ENCODE peak calls at places on chromosomes 3 and 15, in six cellular contexts. Y, I, Z, D, E and R are unnamed samples.

GRCh38 chr15:100043069-100043641 is 298.6 kb downstream of the ADAMTS17 start:
- DNase-seq in Y (peak), I (no peak), Z (no peak), D (peak), E (peak), R (peak)

GRCh38 chr3:141089339-141090152 is 38.4 kb downstream of the SPSB4 start:
- DNase-seq in Y (no peak), I (no peak), Z (peak), D (no peak), E (no peak), R (no peak)

GRCh38 chr15:101397521-101398003 is 91.9 kb downstream of the PCSK6 start:
- DNase-seq in Y (no peak), I (no peak), Z (no peak), D (no peak), E (peak), R (no peak)

GRCh38 chr3:171383206-171384018 is 76.8 kb downstream of the TNIK start:
- DNase-seq in Y (no peak), I (no peak), Z (no peak), D (peak), E (no peak), R (no peak)

GRCh38 chr15:31392761-31393401 is 66.2 kb downstream of the KLF13 start:
- DNase-seq in Y (no peak), I (peak), Z (no peak), D (peak), E (no peak), R (no peak)

GRCh38 chr3:61820306-61820992 is 259.1 kb downstream of the PTPRG start:
- DNase-seq in Y (no peak), I (no peak), Z (no peak), D (no peak), E (peak), R (no peak)

GRCh38 chr3:3633761-3634160 is 165.5 kb upstream of the LRRN1 start:
- DNase-seq in Y (no peak), I (no peak), Z (peak), D (no peak), E (no peak), R (no peak)

GRCh38 chr15:74642328-74642723 is 26.7 kb downstream of the CLK3 start:
- DNase-seq in Y (no peak), I (peak), Z (no peak), D (no peak), E (no peak), R (no peak)

GRCh38 chr15:63763476-63764123 is 70.1 kb downstream of the HERC1 start:
- DNase-seq in Y (no peak), I (no peak), Z (no peak), D (no peak), E (peak), R (no peak)

GRCh38 chr3:66428733-66429132 is 72.1 kb downstream of the LRIG1 start:
- DNase-seq in Y (peak), I (peak), Z (peak), D (peak), E (no peak), R (peak)

GRCh38 chr15:50353999-50354837 is 780 bp downstream of the GABPB1 start:
- DNase-seq in Y (peak), I (peak), Z (peak), D (peak), E (peak), R (peak)

GRCh38 chr15:45635763-45636292 is 999 bp downstream of the SQOR start:
- DNase-seq in Y (no peak), I (no peak), Z (no peak), D (no peak), E (no peak), R (no peak)

GRCh38 chr3:113128386-113129015 is 82.9 kb upstream of the BOC start:
- DNase-seq in Y (no peak), I (no peak), Z (no peak), D (peak), E (no peak), R (no peak)

GRCh38 chr3:134762016-134762415 is 33.0 kb upstream of the EPHB1 start:
- DNase-seq in Y (no peak), I (no peak), Z (no peak), D (no peak), E (no peak), R (no peak)

GRCh38 chr15:34049096-34049495 is 10.1 kb upstream of the AVEN start:
- DNase-seq in Y (no peak), I (no peak), Z (no peak), D (peak), E (no peak), R (no peak)

GRCh38 chr15:85667491-85668424 is 127.0 kb downstream of the KLHL25 start:
- DNase-seq in Y (no peak), I (no peak), Z (no peak), D (peak), E (peak), R (peak)

GRCh38 chr15:25883860-25884259 is 20.7 kb upstream of the ATP10A start:
- DNase-seq in Y (no peak), I (no peak), Z (no peak), D (no peak), E (no peak), R (no peak)